ENCODE peak calls at places on chromosomes 2 and 18, in four cellular contexts. R, C, Y and F are unnamed samples.

GRCh38 chr2:45591073-45591472 is 20.0 kb downstream of the SRBD1 start:
- DNase-seq in R (no peak), C (no peak), Y (peak; percentile 41), F (no peak)

GRCh38 chr2:97992836-97993825 is 2.6 kb downstream of the TMEM131 start:
- DNase-seq in R (no peak), C (no peak), Y (no peak), F (no peak)

GRCh38 chr2:168401048-168401556 is 55.0 kb upstream of the CERS6 start:
- DNase-seq in R (no peak), C (no peak), Y (no peak), F (no peak)

GRCh38 chr18:55795101-55795669 is 207.2 kb upstream of the TCF4 start:
- DNase-seq in R (no peak), C (no peak), Y (no peak), F (no peak)

GRCh38 chr2:24492283-24493272 is 1.5 kb downstream of the NCOA1 start:
- DNase-seq in R (no peak), C (no peak), Y (peak; percentile 61), F (no peak)

GRCh38 chr2:157460897-157461296 is 17.0 kb upstream of the CYTIP start:
- DNase-seq in R (no peak), C (no peak), Y (no peak), F (no peak)

GRCh38 chr2:148303166-148303565 is 282.3 kb downstream of the MBD5 start:
- DNase-seq in R (no peak), C (no peak), Y (no peak), F (peak; percentile 54)

GRCh38 chr2:130828461-130828860 is 8.3 kb upstream of the ARHGEF4 start:
- DNase-seq in R (no peak), C (peak; percentile 28), Y (no peak), F (no peak)

GRCh38 chr2:214005337-214005736 is 405.5 kb upstream of the VWC2L start:
- DNase-seq in R (no peak), C (no peak), Y (no peak), F (no peak)

GRCh38 chr18:59032308-59032707 is 107.4 kb upstream of the SEC11C start:
- DNase-seq in R (no peak), C (no peak), Y (no peak), F (no peak)

GRCh38 chr2:170820647-170821630 is 4.3 kb downstream of the GAD1 start:
- DNase-seq in R (no peak), C (no peak), Y (peak; percentile 63), F (peak; percentile 22)

GRCh38 chr2:17540813-17541513 is 467 bp downstream of the VSNL1 start:
- DNase-seq in R (no peak), C (no peak), Y (no peak), F (no peak)

GRCh38 chr2:102736174-102736606 is 25.6 kb upstream of the TMEM182 start:
- DNase-seq in R (peak; percentile 29), C (peak; percentile 22), Y (peak; percentile 45), F (peak; percentile 13)

GRCh38 chr18:76975577-76976110 is 153.3 kb downstream of the ZNF236 start:
- DNase-seq in R (no peak), C (no peak), Y (no peak), F (no peak)

GRCh38 chr2:10360460-10361219 is 57.9 kb downstream of the HPCAL1 start:
- DNase-seq in R (no peak), C (no peak), Y (no peak), F (no peak)

GRCh38 chr18:33469699-33470098 is 29.2 kb upstream of the CCDC178 start:
- DNase-seq in R (no peak), C (no peak), Y (peak; percentile 80), F (no peak)

GRCh38 chr2:85669549-85669948 is 1.6 kb upstream of the SFTPB start:
- DNase-seq in R (no peak), C (no peak), Y (no peak), F (no peak)

GRCh38 chr2:232537079-232537478 is 2.4 kb upstream of the CHRNG start:
- DNase-seq in R (peak; percentile 48), C (peak; percentile 23), Y (peak; percentile 45), F (peak; percentile 73)

GRCh38 chr2:55311444-55311870 is 42.4 kb upstream of the MTIF2 start:
- DNase-seq in R (no peak), C (peak; percentile 16), Y (no peak), F (no peak)

GRCh38 chr2:46119453-46119852 is 177.8 kb upstream of the EPAS1 start:
- DNase-seq in R (peak; percentile 48), C (no peak), Y (no peak), F (no peak)

GRCh38 chr18:69217271-69217670 is 183.4 kb upstream of the DOK6 start:
- DNase-seq in R (no peak), C (no peak), Y (no peak), F (no peak)

GRCh38 chr2:205077159-205077558 is 531.9 kb downstream of the PARD3B start:
- DNase-seq in R (no peak), C (no peak), Y (no peak), F (no peak)

GRCh38 chr2:200756618-200757321 is 54.9 kb upstream of the BZW1 start:
- DNase-seq in R (peak; percentile 95), C (peak; percentile 89), Y (peak; percentile 19), F (no peak)

GRCh38 chr2:205681836-205682238 is 464 bp upstream of the NRP2 start:
- DNase-seq in R (no peak), C (no peak), Y (no peak), F (no peak)

GRCh38 chr2:70061317-70061716 is 26.0 kb upstream of the PCBP1 start:
- DNase-seq in R (no peak), C (no peak), Y (no peak), F (no peak)
- TF ChIP-seq HMGXB4 in R (no peak), C (no peak), Y (no peak), F (no peak)

DNA sequence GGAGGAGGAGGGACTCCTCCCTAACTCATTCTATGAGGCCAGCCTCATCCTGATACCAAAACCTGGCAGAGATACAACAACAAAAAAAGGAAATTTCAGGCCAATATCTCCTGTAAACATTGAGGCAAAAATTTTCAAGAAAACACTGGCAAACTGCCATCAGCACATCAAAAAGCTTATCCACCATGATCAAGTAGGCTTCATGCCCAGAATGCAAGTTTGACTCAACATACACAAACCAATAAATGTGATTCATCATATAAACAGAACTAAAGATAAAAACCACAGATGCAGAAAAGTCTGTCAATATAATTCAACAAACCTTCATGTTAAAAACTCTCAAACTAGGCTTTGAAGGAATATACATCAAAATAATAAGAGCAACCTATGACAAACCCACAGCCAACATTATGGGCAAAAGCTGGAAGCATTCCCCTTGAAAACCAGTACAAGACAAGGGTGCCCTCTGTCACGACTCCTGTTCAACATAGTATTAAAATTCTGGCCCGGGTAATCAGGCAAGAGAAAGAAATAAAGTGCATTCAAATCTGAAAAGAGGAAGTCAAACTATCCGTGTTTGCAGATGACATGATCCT is 1014.3 kb downstream of the CBLN2 start:
- DNase-seq in R (no peak), C (no peak), Y (no peak), F (no peak)
- TF ChIP-seq HMGXB4 in R (no peak), C (no peak), Y (no peak), F (no peak)

GRCh38 chr2:66929632-66930385 is 467.3 kb upstream of the ETAA1 start:
- DNase-seq in R (no peak), C (no peak), Y (no peak), F (no peak)
- TF ChIP-seq HMGXB4 in R (no peak), C (no peak), Y (no peak), F (no peak)

DNA sequence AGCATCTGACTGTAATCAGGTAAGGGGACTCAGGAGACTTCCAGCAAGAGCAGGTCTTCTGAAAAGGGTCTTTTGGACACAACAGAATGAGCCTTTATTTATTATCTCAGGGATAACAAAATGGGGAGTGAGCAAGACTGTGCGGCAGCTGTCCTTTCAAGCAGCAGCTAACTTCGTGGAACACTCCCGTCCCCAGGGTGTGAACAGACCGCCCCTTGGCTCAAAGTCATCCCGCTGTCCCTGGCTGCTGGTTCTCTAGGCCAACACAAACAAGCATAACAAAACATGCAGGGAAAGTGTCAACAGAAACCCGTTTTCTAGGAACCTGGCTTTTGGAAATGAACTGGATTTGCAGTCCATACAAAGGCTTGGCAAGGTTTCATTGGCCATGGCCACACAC is 787.9 kb upstream of the FANCL start:
- DNase-seq in R (no peak), C (no peak), Y (no peak), F (peak; percentile 13)
- TF ChIP-seq HMGXB4 in R (no peak), C (no peak), Y (no peak), F (no peak)

DNA sequence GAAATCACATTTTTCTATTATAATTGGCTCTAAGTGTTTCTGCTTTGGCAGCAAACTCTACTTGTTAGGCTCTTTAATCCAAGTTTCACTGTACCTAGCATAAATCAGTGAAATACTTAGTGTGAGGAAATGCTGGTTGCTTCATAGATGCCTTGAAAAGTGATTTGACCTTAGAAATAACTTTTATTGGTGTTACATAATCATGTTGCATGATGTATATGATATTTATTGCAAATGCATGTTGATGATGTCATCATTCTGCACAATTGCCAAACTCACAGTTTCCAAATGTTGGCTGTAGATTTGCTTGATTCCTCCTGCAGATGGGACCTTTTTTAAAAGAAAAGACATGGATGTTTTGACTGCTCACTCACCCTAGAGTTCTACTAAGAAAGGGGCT is 137.6 kb upstream of the BCL2L11 start:
- DNase-seq in R (no peak), C (no peak), Y (no peak), F (no peak)
- TF ChIP-seq HMGXB4 in R (no peak), C (no peak), Y (no peak), F (no peak)